ENCODE peak calls at places on chromosomes 5 and 9, in five cellular contexts. T is sigmoid colon, W is stomach, I is tibial nerve, B is H1. Z is an unnamed sample.

GRCh38 chr5:89342106-89342876 is 459.3 kb upstream of the MEF2C start:
- DNase-seq in W (no peak), B (no peak), T (no peak), I (no peak), Z (no peak)

GRCh38 chr9:83937861-83938455 is 16.7 kb upstream of the KIF27 start:
- DNase-seq in W (no peak), T (no peak), I (peak; percentile 50), B (no peak), Z (no peak)

GRCh38 chr5:228886-229285 is 10.8 kb downstream of the SDHA start:
- DNase-seq in W (no peak), B (no peak), I (no peak), T (no peak), Z (no peak)

GRCh38 chr5:168219515-168220410 is 71.7 kb upstream of the WWC1 start:
- DNase-seq in W (peak; percentile 55), T (no peak), B (peak; percentile 51), I (peak; percentile 89), Z (no peak)

GRCh38 chr5:74625742-74626241 is 14.7 kb downstream of the ENC1 start:
- DNase-seq in B (no peak), W (peak; percentile 52), I (no peak), T (no peak), Z (no peak)

GRCh38 chr5:150583541-150584225 is 56.8 kb upstream of the SYNPO start:
- DNase-seq in T (peak; percentile 52), I (no peak), W (no peak), B (no peak), Z (no peak)

GRCh38 chr5:149130932-149131273 is 10.4 kb upstream of the ABLIM3 start:
- DNase-seq in I (no peak), B (no peak), T (no peak), W (no peak), Z (no peak)

GRCh38 chr5:142807378-142807911 is 37.3 kb downstream of the ARHGAP26 start:
- DNase-seq in T (peak; percentile 74), W (no peak), I (peak; percentile 30), B (no peak), Z (no peak)

GRCh38 chr9:110911659-110912473 is 126.4 kb downstream of the LPAR1 start:
- DNase-seq in B (no peak), I (peak; percentile 61), T (no peak), W (no peak), Z (peak; percentile 56)

GRCh38 chr9:93658184-93658925 is 82.0 kb downstream of the PHF2 start:
- DNase-seq in I (no peak), T (peak; percentile 54), W (no peak), B (no peak), Z (peak; percentile 16)

GRCh38 chr5:73967347-73967746 is 341.4 kb downstream of the ARHGEF28 start:
- DNase-seq in B (no peak), W (no peak), T (no peak), I (no peak), Z (no peak)

GRCh38 chr9:1207681-1208080 is 157.5 kb downstream of the DMRT2 start:
- DNase-seq in I (no peak), B (no peak), W (no peak), T (no peak), Z (no peak)

GRCh38 chr5:92147792-92148191 is 764.7 kb upstream of the ARRDC3 start:
- DNase-seq in B (no peak), I (no peak), W (no peak), T (no peak), Z (no peak)

GRCh38 chr5:91382530-91383026 is 539 bp downstream of the ARRDC3 start:
- DNase-seq in B (no peak), W (peak; percentile 42), I (no peak), T (no peak), Z (no peak)

GRCh38 chr5:59322887-59323286 is 570.6 kb downstream of the PDE4D start:
- DNase-seq in W (no peak), I (no peak), B (no peak), T (no peak), Z (no peak)

GRCh38 chr5:95621839-95622629 is 2.1 kb downstream of the GPR150 start:
- DNase-seq in I (no peak), T (no peak), W (no peak), B (no peak), Z (no peak)

GRCh38 chr5:78495800-78496199 is 135.4 kb downstream of the SCAMP1 start:
- DNase-seq in T (no peak), I (no peak), W (no peak), B (no peak), Z (no peak)

GRCh38 chr5:54443264-54443663 is 12.2 kb upstream of the HSPB3 start:
- DNase-seq in W (no peak), B (no peak), I (peak; percentile 20), T (no peak), Z (peak; percentile 17)

GRCh38 chr5:51832934-51833470 is 449.8 kb downstream of the ISL1 start:
- DNase-seq in T (no peak), B (no peak), W (no peak), I (no peak), Z (no peak)

GRCh38 chr5:1446602-1447343 is 1.5 kb upstream of the SLC6A3 start:
- DNase-seq in W (peak; percentile 8), I (no peak), T (no peak), B (no peak), Z (no peak)

GRCh38 chr5:72552041-72552557 is 44.9 kb upstream of the ZNF366 start:
- DNase-seq in W (no peak), T (no peak), I (no peak), B (no peak), Z (no peak)

GRCh38 chr5:3099954-3100353 is 348.5 kb upstream of the IRX2 start:
- DNase-seq in T (no peak), I (no peak), W (no peak), B (no peak), Z (no peak)

GRCh38 chr9:19409406-19410194 is 791 bp downstream of the ACER2 start:
- DNase-seq in B (no peak), T (peak; percentile 67), I (peak; percentile 26), W (no peak), Z (peak; percentile 49)

GRCh38 chr9:92385953-92386352 is 18.4 kb downstream of the OGN start:
- DNase-seq in I (no peak), W (no peak), B (no peak), T (no peak), Z (no peak)

GRCh38 chr5:75885849-75886596 is 168.8 kb upstream of the POC5 start:
- DNase-seq in I (no peak), T (no peak), W (no peak), B (no peak), Z (no peak)

GRCh38 chr5:108521841-108522506 is 140.1 kb upstream of the FBXL17 start:
- DNase-seq in T (no peak), I (peak; percentile 68), W (no peak), B (no peak), Z (no peak)

GRCh38 chr9:108003551-108003950 is 514.0 kb upstream of the KLF4 start:
- DNase-seq in W (no peak), T (no peak), I (no peak), B (no peak), Z (no peak)

GRCh38 chr5:112312810-112313209 is 106.3 kb downstream of the EPB41L4A start:
- DNase-seq in I (no peak), W (no peak), B (no peak), T (no peak), Z (no peak)

GRCh38 chr9:38112010-38112409 is 43.0 kb upstream of the SHB start:
- DNase-seq in B (no peak), W (peak; percentile 33), T (no peak), I (no peak), Z (no peak)

GRCh38 chr9:133717113-133718031 is 20.8 kb downstream of the SARDH start:
- DNase-seq in W (no peak), B (no peak), I (no peak), T (peak; percentile 60), Z (no peak)

GRCh38 chr9:129071526-129072131 is 9.3 kb upstream of the DOLPP1 start:
- DNase-seq in I (no peak), B (peak; percentile 66), W (peak; percentile 36), T (no peak), Z (no peak)

GRCh38 chr5:86757824-86758223 is 140.1 kb downstream of the COX7C start:
- DNase-seq in I (no peak), T (no peak), B (no peak), W (no peak), Z (no peak)

GRCh38 chr9:123522921-123523320 is 166.9 kb downstream of the CRB2 start:
- DNase-seq in I (no peak), B (no peak), T (no peak), W (no peak), Z (no peak)

GRCh38 chr5:6492934-6493333 is 44.3 kb downstream of the UBE2QL1 start:
- DNase-seq in I (no peak), T (peak; percentile 18), B (no peak), W (no peak), Z (no peak)
- TF ChIP-seq EP300 in I (no peak), T (no peak), B (no peak), W (no peak), Z (no peak)

GRCh38 chr9:121372563-121373400 is 2.7 kb upstream of the STOM start:
- DNase-seq in B (no peak), T (peak; percentile 69), I (no peak), W (peak; percentile 36), Z (peak; percentile 38)

GRCh38 chr9:121373401-121373769 is 3.3 kb upstream of the STOM start:
- DNase-seq in W (no peak), T (no peak), I (no peak), B (no peak), Z (no peak)

GRCh38 chr9:121372239-121372562 is 2.2 kb upstream of the STOM start:
- DNase-seq in B (no peak), I (no peak), T (no peak), W (no peak), Z (no peak)

GRCh38 chr9:121380941-121381340 is 10.9 kb upstream of the STOM start:
- DNase-seq in W (no peak), T (no peak), B (no peak), I (no peak), Z (no peak)

GRCh38 chr9:121376214-121376830 is 6.3 kb upstream of the STOM start:
- DNase-seq in T (no peak), B (no peak), W (no peak), I (no peak), Z (no peak)
- TF ChIP-seq CTCF in T (peak; percentile 40), B (no peak), W (no peak), I (peak; percentile 44), Z (peak; percentile 55)

DNA sequence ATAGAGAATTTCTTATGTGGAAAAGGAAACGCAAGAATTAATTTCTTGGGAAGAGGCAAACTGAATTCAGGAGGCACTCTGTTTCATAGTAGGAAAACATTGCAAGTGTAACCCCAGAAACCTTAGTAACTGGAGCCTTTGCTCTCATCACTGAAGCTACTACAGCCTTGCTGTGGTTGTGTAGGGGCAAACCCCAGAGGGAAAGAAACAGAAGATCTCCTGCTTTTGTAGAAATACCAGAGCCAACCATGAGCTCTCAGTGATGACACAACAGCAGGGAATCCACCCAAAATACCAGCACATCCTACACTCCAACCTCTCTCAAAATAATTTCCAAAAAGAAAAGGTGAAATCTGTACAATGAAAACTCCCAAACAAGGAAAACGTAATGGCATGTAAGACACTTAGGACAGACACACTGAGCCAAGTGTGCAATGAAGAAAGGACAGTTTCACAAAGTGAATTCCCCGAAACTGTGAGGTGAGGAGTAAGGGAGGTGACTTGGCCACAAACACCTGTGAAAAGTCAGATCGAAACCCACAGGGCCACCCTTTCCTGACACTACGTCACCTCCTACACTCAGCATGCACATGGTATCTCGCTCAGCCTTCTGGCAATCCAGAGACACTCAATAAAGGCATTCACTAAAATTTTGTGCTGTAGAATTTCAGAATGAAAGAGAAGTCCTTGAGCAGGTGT is 8.5 kb upstream of the ACSL6 start:
- DNase-seq in T (no peak), W (peak; percentile 25), B (no peak), I (peak; percentile 1), Z (no peak)
- TF ChIP-seq EP300 in T (no peak), W (no peak), B (no peak), I (no peak), Z (no peak)

GRCh38 chr5:126301056-126301455 is 122.2 kb upstream of the GRAMD2B start:
- DNase-seq in W (no peak), T (no peak), I (no peak), B (no peak), Z (no peak)

GRCh38 chr5:126300293-126300692 is 122.9 kb upstream of the GRAMD2B start:
- DNase-seq in B (no peak), I (no peak), T (no peak), W (no peak), Z (no peak)
- TF ChIP-seq CTCF in B (peak; percentile 15), I (no peak), T (no peak), W (no peak), Z (no peak)